ENCODE peak calls at places on chromosome 7, in six cellular contexts. One of them, this sample, is unnamed.

GRCh38 chr7:149496642-149497391 is 792 bp downstream of the ZNF746 start:
- DNase-seq in NCI-H2107: no peak
- DNase-seq in B cell: peak; percentile 65
- DNase-seq in naive B cell: peak; percentile 47
- DNase-seq in fibroblast of the conjunctiva: no peak
- DNase-seq in stimulated activated CD8-positive, alpha-beta memory T cell treated with anti-CD3 and anti-CD28 coated beads, Interleukin-7, amount 100 ng/mL, for 4 hours: peak; percentile 10
- DNase-seq in this sample: peak; percentile 33

GRCh38 chr7:155526225-155526624 is 20.1 kb downstream of the CNPY1 start:
- DNase-seq in NCI-H2107: no peak
- DNase-seq in B cell: no peak
- DNase-seq in naive B cell: no peak
- DNase-seq in fibroblast of the conjunctiva: no peak
- DNase-seq in stimulated activated CD8-positive, alpha-beta memory T cell treated with anti-CD3 and anti-CD28 coated beads, Interleukin-7, amount 100 ng/mL, for 4 hours: no peak
- DNase-seq in this sample: no peak

GRCh38 chr7:7731732-7732131 is 13.3 kb upstream of the RPA3 start:
- DNase-seq in NCI-H2107: no peak
- DNase-seq in B cell: no peak
- DNase-seq in naive B cell: no peak
- DNase-seq in fibroblast of the conjunctiva: no peak
- DNase-seq in stimulated activated CD8-positive, alpha-beta memory T cell treated with anti-CD3 and anti-CD28 coated beads, Interleukin-7, amount 100 ng/mL, for 4 hours: no peak
- DNase-seq in this sample: peak; percentile 22

GRCh38 chr7:28037220-28038010 is 143.2 kb downstream of the JAZF1 start:
- DNase-seq in NCI-H2107: no peak
- DNase-seq in B cell: no peak
- DNase-seq in naive B cell: no peak
- DNase-seq in fibroblast of the conjunctiva: peak; percentile 85
- DNase-seq in stimulated activated CD8-positive, alpha-beta memory T cell treated with anti-CD3 and anti-CD28 coated beads, Interleukin-7, amount 100 ng/mL, for 4 hours: no peak
- DNase-seq in this sample: peak; percentile 98

GRCh38 chr7:140475747-140476333 is 3.5 kb downstream of the MKRN1 start:
- DNase-seq in NCI-H2107: peak; percentile 31
- DNase-seq in B cell: peak; percentile 52
- DNase-seq in naive B cell: peak; percentile 49
- DNase-seq in fibroblast of the conjunctiva: no peak
- DNase-seq in stimulated activated CD8-positive, alpha-beta memory T cell treated with anti-CD3 and anti-CD28 coated beads, Interleukin-7, amount 100 ng/mL, for 4 hours: no peak
- DNase-seq in this sample: peak; percentile 52

GRCh38 chr7:36521911-36522310 is 132.2 kb downstream of the ANLN start:
- DNase-seq in NCI-H2107: no peak
- DNase-seq in B cell: no peak
- DNase-seq in naive B cell: no peak
- DNase-seq in fibroblast of the conjunctiva: no peak
- DNase-seq in stimulated activated CD8-positive, alpha-beta memory T cell treated with anti-CD3 and anti-CD28 coated beads, Interleukin-7, amount 100 ng/mL, for 4 hours: no peak
- DNase-seq in this sample: no peak

GRCh38 chr7:36287371-36288241 is 102.1 kb upstream of the ANLN start:
- DNase-seq in NCI-H2107: peak; percentile 42
- DNase-seq in B cell: peak; percentile 57
- DNase-seq in naive B cell: peak; percentile 49
- DNase-seq in fibroblast of the conjunctiva: no peak
- DNase-seq in stimulated activated CD8-positive, alpha-beta memory T cell treated with anti-CD3 and anti-CD28 coated beads, Interleukin-7, amount 100 ng/mL, for 4 hours: no peak
- DNase-seq in this sample: no peak

GRCh38 chr7:40544277-40544723 is 409.5 kb downstream of the SUGCT start:
- DNase-seq in NCI-H2107: no peak
- DNase-seq in B cell: no peak
- DNase-seq in naive B cell: no peak
- DNase-seq in fibroblast of the conjunctiva: no peak
- DNase-seq in stimulated activated CD8-positive, alpha-beta memory T cell treated with anti-CD3 and anti-CD28 coated beads, Interleukin-7, amount 100 ng/mL, for 4 hours: no peak
- DNase-seq in this sample: no peak

GRCh38 chr7:137664846-137665245 is 181.9 kb downstream of the DGKI start:
- DNase-seq in NCI-H2107: no peak
- DNase-seq in B cell: no peak
- DNase-seq in naive B cell: no peak
- DNase-seq in fibroblast of the conjunctiva: no peak
- DNase-seq in stimulated activated CD8-positive, alpha-beta memory T cell treated with anti-CD3 and anti-CD28 coated beads, Interleukin-7, amount 100 ng/mL, for 4 hours: no peak
- DNase-seq in this sample: no peak

GRCh38 chr7:105587899-105588690 is 6.8 kb upstream of the EFCAB10 start:
- DNase-seq in NCI-H2107: no peak
- DNase-seq in B cell: no peak
- DNase-seq in naive B cell: no peak
- DNase-seq in fibroblast of the conjunctiva: no peak
- DNase-seq in stimulated activated CD8-positive, alpha-beta memory T cell treated with anti-CD3 and anti-CD28 coated beads, Interleukin-7, amount 100 ng/mL, for 4 hours: no peak
- DNase-seq in this sample: peak; percentile 11

GRCh38 chr7:126700807-126701604 is 551.7 kb downstream of the GRM8 start:
- DNase-seq in NCI-H2107: peak; percentile 73
- DNase-seq in B cell: peak; percentile 14
- DNase-seq in naive B cell: no peak
- DNase-seq in fibroblast of the conjunctiva: peak; percentile 86
- DNase-seq in stimulated activated CD8-positive, alpha-beta memory T cell treated with anti-CD3 and anti-CD28 coated beads, Interleukin-7, amount 100 ng/mL, for 4 hours: peak; percentile 27
- DNase-seq in this sample: peak; percentile 89

GRCh38 chr7:100823140-100823525 is 4.2 kb downstream of the EPHB4 start:
- DNase-seq in NCI-H2107: no peak
- DNase-seq in B cell: no peak
- DNase-seq in naive B cell: no peak
- DNase-seq in fibroblast of the conjunctiva: no peak
- DNase-seq in stimulated activated CD8-positive, alpha-beta memory T cell treated with anti-CD3 and anti-CD28 coated beads, Interleukin-7, amount 100 ng/mL, for 4 hours: no peak
- DNase-seq in this sample: no peak

GRCh38 chr7:66557214-66558200 is 71.2 kb upstream of the KCTD7 start:
- DNase-seq in NCI-H2107: no peak
- DNase-seq in B cell: peak; percentile 91
- DNase-seq in naive B cell: peak; percentile 58
- DNase-seq in fibroblast of the conjunctiva: no peak
- DNase-seq in stimulated activated CD8-positive, alpha-beta memory T cell treated with anti-CD3 and anti-CD28 coated beads, Interleukin-7, amount 100 ng/mL, for 4 hours: peak; percentile 24
- DNase-seq in this sample: peak; percentile 34

GRCh38 chr7:22454446-22454845 is 45.5 kb downstream of the STEAP1B start:
- DNase-seq in NCI-H2107: no peak
- DNase-seq in B cell: no peak
- DNase-seq in naive B cell: no peak
- DNase-seq in fibroblast of the conjunctiva: no peak
- DNase-seq in stimulated activated CD8-positive, alpha-beta memory T cell treated with anti-CD3 and anti-CD28 coated beads, Interleukin-7, amount 100 ng/mL, for 4 hours: no peak
- DNase-seq in this sample: no peak

GRCh38 chr7:102469972-102470825 is 5.4 kb downstream of the LRWD1 start:
- DNase-seq in NCI-H2107: no peak
- DNase-seq in B cell: peak; percentile 33
- DNase-seq in naive B cell: no peak
- DNase-seq in fibroblast of the conjunctiva: no peak
- DNase-seq in stimulated activated CD8-positive, alpha-beta memory T cell treated with anti-CD3 and anti-CD28 coated beads, Interleukin-7, amount 100 ng/mL, for 4 hours: no peak
- DNase-seq in this sample: no peak

GRCh38 chr7:43248961-43249807 is 136.7 kb downstream of the HECW1 start:
- DNase-seq in NCI-H2107: no peak
- DNase-seq in B cell: no peak
- DNase-seq in naive B cell: no peak
- DNase-seq in fibroblast of the conjunctiva: peak; percentile 9
- DNase-seq in stimulated activated CD8-positive, alpha-beta memory T cell treated with anti-CD3 and anti-CD28 coated beads, Interleukin-7, amount 100 ng/mL, for 4 hours: no peak
- DNase-seq in this sample: peak; percentile 83

GRCh38 chr7:91519241-91520200 is 255.3 kb downstream of the FZD1 start:
- DNase-seq in NCI-H2107: peak; percentile 54
- DNase-seq in B cell: no peak
- DNase-seq in naive B cell: no peak
- DNase-seq in fibroblast of the conjunctiva: no peak
- DNase-seq in stimulated activated CD8-positive, alpha-beta memory T cell treated with anti-CD3 and anti-CD28 coated beads, Interleukin-7, amount 100 ng/mL, for 4 hours: no peak
- DNase-seq in this sample: peak; percentile 91

GRCh38 chr7:151275813-151276577 is 27.5 kb upstream of the SMARCD3 start:
- DNase-seq in NCI-H2107: no peak
- DNase-seq in B cell: no peak
- DNase-seq in naive B cell: no peak
- DNase-seq in fibroblast of the conjunctiva: no peak
- DNase-seq in stimulated activated CD8-positive, alpha-beta memory T cell treated with anti-CD3 and anti-CD28 coated beads, Interleukin-7, amount 100 ng/mL, for 4 hours: no peak
- DNase-seq in this sample: no peak

GRCh38 chr7:69402696-69403095 is 195.6 kb upstream of the AUTS2 start:
- DNase-seq in NCI-H2107: no peak
- DNase-seq in B cell: no peak
- DNase-seq in naive B cell: no peak
- DNase-seq in fibroblast of the conjunctiva: no peak
- DNase-seq in stimulated activated CD8-positive, alpha-beta memory T cell treated with anti-CD3 and anti-CD28 coated beads, Interleukin-7, amount 100 ng/mL, for 4 hours: no peak
- DNase-seq in this sample: no peak

This sample was measured in fibroblast of lung.